ENCODE peak calls at places on chromosomes 12 and 14, in five cellular contexts. Y, B, E, K and U are unnamed samples.

GRCh38 chr12:38934696-38935095 is 29.3 kb upstream of the CPNE8 start:
- DNase-seq in Y (no peak), E (no peak), B (no peak), K (no peak), U (no peak)

GRCh38 chr14:32980887-32981501 is 42.3 kb downstream of the NPAS3 start:
- DNase-seq in K (no peak), B (no peak), Y (no peak), E (no peak), U (no peak)

GRCh38 chr12:92551853-92552397 is 150.9 kb upstream of the PLEKHG7 start:
- DNase-seq in K (no peak), E (no peak), Y (no peak), B (no peak), U (no peak)

GRCh38 chr14:24605435-24606190 is 3.9 kb downstream of the GZMH start:
- DNase-seq in E (peak), Y (peak), K (peak), B (no peak), U (no peak)

GRCh38 chr12:31687101-31687527 is 27.6 kb downstream of the ETFBKMT start:
- DNase-seq in Y (no peak), B (no peak), E (no peak), K (no peak), U (no peak)

GRCh38 chr14:102893452-102893851 is 29.0 kb upstream of the AMN start:
- DNase-seq in B (peak), Y (no peak), K (no peak), E (no peak), U (no peak)

GRCh38 chr12:112219195-112219594 is 93.8 kb downstream of the TRAFD1 start:
- DNase-seq in Y (peak), E (no peak), K (no peak), B (no peak), U (no peak)

GRCh38 chr14:104935026-104935650 is 10.5 kb downstream of the PLD4 start:
- DNase-seq in B (peak), Y (no peak), K (no peak), E (no peak), U (no peak)

GRCh38 chr14:53613404-53614253 is 343.0 kb downstream of the BMP4 start:
- DNase-seq in E (no peak), Y (peak), B (no peak), K (peak), U (no peak)

GRCh38 chr12:120364487-120364886 is 4.5 kb downstream of the MSI1 start:
- DNase-seq in Y (no peak), K (no peak), B (no peak), E (no peak), U (no peak)

GRCh38 chr14:104968153-104968527 is 10.0 kb downstream of the AHNAK2 start:
- DNase-seq in B (peak), Y (peak), E (peak), K (peak), U (no peak)

GRCh38 chr14:64970776-64971451 is 1.2 kb downstream of the RAB15 start:
- DNase-seq in B (no peak), E (no peak), K (no peak), Y (peak), U (no peak)

GRCh38 chr12:54279227-54279631 is 693 bp downstream of the CBX5 start:
- DNase-seq in B (no peak), E (no peak), K (no peak), Y (no peak), U (no peak)

GRCh38 chr12:92821142-92821541 is 108.0 kb downstream of the EEA1 start:
- DNase-seq in B (no peak), E (no peak), Y (no peak), K (no peak), U (no peak)

GRCh38 chr14:106879241-106879640 is 1352.9 kb downstream of the TMEM121 start:
- DNase-seq in E (peak), Y (no peak), B (no peak), K (no peak), U (peak)

GRCh38 chr14:104119700-104120251 is 18.6 kb upstream of the KIF26A start:
- DNase-seq in E (no peak), K (no peak), B (peak), Y (no peak), U (no peak)

GRCh38 chr12:56221233-56221756 is 427 bp downstream of the RNF41 start:
- DNase-seq in Y (peak), K (peak), B (peak), E (peak), U (no peak)

GRCh38 chr14:103849151-103850013 is 2.0 kb upstream of the PPP1R13B start:
- DNase-seq in Y (no peak), E (no peak), K (no peak), B (no peak), U (no peak)

GRCh38 chr14:77991128-77991772 is 178.9 kb upstream of the NRXN3 start:
- DNase-seq in B (no peak), Y (peak), E (no peak), K (peak), U (peak)

DNA sequence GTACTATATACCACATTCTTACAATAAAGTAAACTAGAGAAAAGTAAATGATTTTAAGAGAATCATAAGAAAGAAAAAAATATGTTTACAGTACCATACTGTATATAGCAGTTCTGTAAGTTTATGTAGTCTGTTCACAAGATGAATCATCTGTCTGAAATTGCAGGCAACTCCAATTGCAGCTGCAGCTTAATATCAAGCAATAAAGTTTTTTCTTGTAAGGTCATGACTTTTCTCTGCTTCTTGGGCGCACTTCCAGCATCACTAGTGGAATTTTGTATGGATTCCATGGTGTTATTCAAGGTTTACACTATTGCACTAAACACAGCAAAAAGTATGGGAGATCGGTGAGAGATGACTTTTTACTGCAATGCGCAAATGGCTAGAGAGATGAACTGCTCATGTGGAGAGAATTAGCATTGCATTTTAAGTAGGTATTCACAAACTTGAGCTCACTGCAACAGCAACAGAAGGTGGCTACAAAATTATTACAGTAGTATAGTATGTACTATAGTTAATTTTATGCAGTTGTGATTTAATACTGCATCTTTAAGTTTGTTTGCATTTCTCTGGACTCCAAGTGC is 445.4 kb upstream of the OR4E1 start:
- DNase-seq in E (no peak), K (no peak), B (no peak), Y (no peak), U (no peak)
- TF ChIP-seq CTCF in E (no peak), K (no peak), B (no peak), Y (no peak), U (no peak)

GRCh38 chr12:96986883-96987523 is 79.9 kb downstream of the NEDD1 start:
- DNase-seq in Y (peak), E (no peak), K (peak), B (no peak), U (no peak)
- TF ChIP-seq CTCF in Y (peak), E (peak), K (peak), B (peak), U (peak)

DNA sequence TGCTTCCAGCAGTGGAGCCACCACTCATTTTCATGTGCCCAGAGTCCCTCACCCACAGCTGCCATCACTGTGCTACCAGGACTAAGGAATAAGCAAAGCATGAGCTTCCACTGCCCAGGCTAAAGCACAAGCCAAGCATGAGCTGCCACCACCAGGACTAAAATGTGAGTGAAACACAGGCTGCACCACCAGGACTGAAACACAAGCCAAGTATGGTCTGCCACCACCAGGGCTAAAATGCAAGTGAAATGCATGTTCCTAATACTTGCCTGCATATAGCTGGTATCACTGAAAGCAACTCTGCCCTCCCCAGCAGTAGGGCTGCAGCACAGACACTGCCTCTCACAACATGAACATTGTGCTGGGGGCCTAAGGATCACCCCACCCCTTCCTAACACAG is 30.0 kb downstream of the CEP83 start:
- DNase-seq in B (no peak), K (no peak), E (no peak), Y (peak), U (no peak)
- TF ChIP-seq CTCF in B (no peak), K (no peak), E (no peak), Y (peak), U (no peak)

DNA sequence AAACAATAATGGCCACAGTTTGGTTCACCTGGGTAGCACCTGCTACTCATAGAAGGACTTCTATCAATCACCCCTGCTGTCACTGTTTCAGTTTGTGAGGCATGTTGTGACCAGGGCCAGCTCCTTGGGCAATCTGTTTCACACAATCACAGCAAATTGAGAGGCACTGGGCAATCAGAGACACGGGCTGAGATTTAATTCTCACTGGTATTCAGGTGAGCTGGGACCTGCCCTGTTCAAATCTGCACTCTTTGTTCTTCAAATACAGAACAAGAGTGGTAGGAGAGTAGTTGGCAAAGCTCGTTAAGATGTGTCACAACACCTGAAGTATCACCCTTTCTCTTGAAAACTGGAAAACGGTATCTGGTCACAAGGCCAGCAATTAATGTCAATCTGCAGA is 57.8 kb upstream of the NAP1L1 start:
- DNase-seq in Y (no peak), K (no peak), E (no peak), B (no peak), U (no peak)
- TF ChIP-seq CTCF in Y (no peak), K (no peak), E (no peak), B (no peak), U (no peak)

GRCh38 chr14:51581017-51581881 is 70.5 kb upstream of the FRMD6 start:
- DNase-seq in B (no peak), Y (no peak), E (no peak), K (no peak), U (no peak)
- TF ChIP-seq CTCF in B (no peak), Y (no peak), E (no peak), K (no peak), U (no peak)

GRCh38 chr14:35964736-35965135 is 138.6 kb downstream of the BRMS1L start:
- DNase-seq in Y (no peak), B (no peak), E (no peak), K (no peak), U (no peak)

GRCh38 chr14:35961697-35962274 is 135.6 kb downstream of the BRMS1L start:
- DNase-seq in K (no peak), Y (no peak), B (no peak), E (no peak), U (no peak)

GRCh38 chr14:35965425-35965824 is 139.3 kb downstream of the BRMS1L start:
- DNase-seq in E (no peak), Y (no peak), K (peak), B (no peak), U (no peak)

GRCh38 chr14:35959835-35960234 is 133.7 kb downstream of the BRMS1L start:
- DNase-seq in Y (no peak), K (no peak), E (no peak), B (no peak), U (no peak)

DNA sequence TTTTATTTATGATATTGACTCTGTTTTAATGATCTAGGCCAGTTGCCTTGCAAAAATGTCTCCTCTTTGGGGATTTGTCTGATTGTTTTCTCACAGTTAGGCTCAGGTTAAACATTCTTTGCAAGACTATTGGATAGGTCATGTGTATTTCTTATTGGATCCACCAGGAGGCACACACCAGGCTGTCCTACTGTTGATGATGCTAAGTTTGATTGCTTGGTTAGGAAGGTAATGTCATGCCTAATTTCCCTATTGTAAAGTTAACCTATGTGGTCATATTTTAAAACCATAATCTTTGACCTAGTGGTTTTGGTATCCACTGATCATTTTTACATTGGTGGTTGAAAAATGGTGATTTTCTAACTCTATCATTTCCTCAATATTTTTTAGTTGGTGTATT is 137.1 kb downstream of the BRMS1L start:
- DNase-seq in K (peak), E (no peak), B (no peak), Y (no peak), U (no peak)
- TF ChIP-seq CTCF in K (peak), E (no peak), B (no peak), Y (peak), U (peak)

GRCh38 chr14:37139710-37140109 is 32.7 kb downstream of the SLC25A21 start:
- DNase-seq in K (no peak), Y (no peak), E (no peak), B (no peak), U (no peak)
- TF ChIP-seq CTCF in K (no peak), Y (no peak), E (no peak), B (no peak), U (no peak)

GRCh38 chr14:69346710-69347109 is 51.4 kb downstream of the ERH start:
- DNase-seq in E (peak), K (peak), Y (peak), B (no peak), U (no peak)
- TF ChIP-seq CTCF in E (peak), K (peak), Y (peak), B (peak), U (peak)